ENCODE peak calls at places on chromosomes 11 and 22, in six cellular contexts. F, U, G, R, C and B are unnamed samples.

GRCh38 chr11:3995307-3995706 is 99.3 kb upstream of the RRM1 start:
- DNase-seq in F (peak), U (no peak), G (no peak), R (no peak), C (no peak), B (no peak)

GRCh38 chr11:70468256-70469230 is 70.2 kb downstream of the CTTN start:
- DNase-seq in F (no peak), U (no peak), G (peak), R (no peak), C (no peak), B (peak)

GRCh38 chr11:114285599-114285998 is 10.6 kb upstream of the NNMT start:
- DNase-seq in F (no peak), U (peak), G (no peak), R (no peak), C (no peak), B (no peak)

GRCh38 chr11:14642873-14643696 is 519 bp upstream of the PDE3B start:
- DNase-seq in F (no peak), U (no peak), G (peak), R (no peak), C (no peak), B (no peak)

GRCh38 chr11:105635466-105635865 is 25.6 kb downstream of the GRIA4 start:
- DNase-seq in F (no peak), U (no peak), G (no peak), R (no peak), C (no peak), B (no peak)

GRCh38 chr11:11813288-11813962 is 28.3 kb upstream of the USP47 start:
- DNase-seq in F (peak), U (peak), G (no peak), R (no peak), C (no peak), B (peak)

GRCh38 chr22:50219800-50220602 is 19.2 kb downstream of the SELENOO start:
- DNase-seq in F (no peak), U (no peak), G (no peak), R (no peak), C (no peak), B (no peak)

GRCh38 chr11:15704064-15704463 is 589.3 kb downstream of the INSC start:
- DNase-seq in F (no peak), U (no peak), G (no peak), R (no peak), C (no peak), B (no peak)

GRCh38 chr22:28909375-28909774 is 26.0 kb downstream of the ZNRF3 start:
- DNase-seq in F (no peak), U (no peak), G (no peak), R (no peak), C (no peak), B (no peak)

GRCh38 chr22:28992565-28993326 is 68.9 kb downstream of the C22orf31 start:
- DNase-seq in F (no peak), U (no peak), G (no peak), R (no peak), C (peak), B (no peak)

GRCh38 chr11:34637303-34637702 is 16.4 kb downstream of the EHF start:
- DNase-seq in F (no peak), U (no peak), G (no peak), R (peak), C (no peak), B (no peak)

GRCh38 chr22:41660416-41660815 is 28.3 kb downstream of the SNU13 start:
- DNase-seq in F (no peak), U (no peak), G (no peak), R (no peak), C (no peak), B (no peak)

GRCh38 chr22:25452116-25452700 is 112.3 kb upstream of the GRK3 start:
- DNase-seq in F (no peak), U (peak), G (no peak), R (no peak), C (no peak), B (no peak)

GRCh38 chr11:64632654-64633053 is 41.6 kb downstream of the SLC22A12 start:
- DNase-seq in F (no peak), U (no peak), G (no peak), R (no peak), C (no peak), B (no peak)

GRCh38 chr11:92417326-92417725 is 192.7 kb downstream of the FAT3 start:
- DNase-seq in F (no peak), U (no peak), G (no peak), R (no peak), C (no peak), B (no peak)

GRCh38 chr11:63670738-63671321 is 346 bp downstream of the ATL3 start:
- DNase-seq in F (no peak), U (peak), G (peak), R (peak), C (peak), B (peak)

GRCh38 chr11:70618471-70619101 is 220.3 kb downstream of the CTTN start:
- DNase-seq in F (no peak), U (no peak), G (peak), R (no peak), C (no peak), B (no peak)

GRCh38 chr11:72216638-72217037 is at the start of gene FOLR2:
- DNase-seq in F (no peak), U (no peak), G (no peak), R (no peak), C (no peak), B (no peak)

GRCh38 chr11:14015711-14016110 is 53.2 kb downstream of the SPON1 start:
- DNase-seq in F (no peak), U (no peak), G (no peak), R (no peak), C (no peak), B (no peak)

GRCh38 chr22:41482319-41482935 is 13.5 kb downstream of the ACO2 start:
- DNase-seq in F (peak), U (peak), G (no peak), R (no peak), C (no peak), B (no peak)

GRCh38 chr22:37401401-37401859 is 25.8 kb downstream of the ELFN2 start:
- DNase-seq in F (no peak), U (peak), G (peak), R (no peak), C (no peak), B (no peak)

GRCh38 chr11:69654001-69654659 is 13.2 kb downstream of the CCND1 start:
- DNase-seq in F (no peak), U (no peak), G (no peak), R (no peak), C (no peak), B (no peak)

GRCh38 chr11:122861631-122862030 is 20.9 kb upstream of the JHY start:
- DNase-seq in F (no peak), U (no peak), G (no peak), R (no peak), C (no peak), B (no peak)

GRCh38 chr11:82976786-82977185 is 75.2 kb downstream of the DDIAS start:
- DNase-seq in F (no peak), U (no peak), G (peak), R (no peak), C (no peak), B (no peak)

GRCh38 chr11:111829185-111829968 is 42.0 kb downstream of the ALG9 start:
- DNase-seq in F (no peak), U (peak), G (no peak), R (no peak), C (no peak), B (no peak)

GRCh38 chr22:42719133-42719532 is 1.5 kb downstream of the A4GALT start:
- DNase-seq in F (no peak), U (no peak), G (no peak), R (no peak), C (no peak), B (no peak)

GRCh38 chr22:20881231-20881630 is 22.4 kb downstream of the SNAP29 start:
- DNase-seq in F (no peak), U (no peak), G (no peak), R (no peak), C (no peak), B (no peak)

GRCh38 chr11:118437736-118438125 is 1.4 kb downstream of the KMT2A start:
- DNase-seq in F (no peak), U (peak), G (peak), R (peak), C (peak), B (no peak)

GRCh38 chr11:68460741-68461283 is at the start of gene PPP6R3:
- DNase-seq in F (no peak), U (peak), G (no peak), R (no peak), C (no peak), B (no peak)

GRCh38 chr11:84899740-84900139 is 727.4 kb downstream of the DLG2 start:
- DNase-seq in F (no peak), U (no peak), G (peak), R (no peak), C (no peak), B (peak)

GRCh38 chr22:44344407-44344806 is 31.7 kb upstream of the SHISAL1 start:
- DNase-seq in F (no peak), U (no peak), G (no peak), R (no peak), C (no peak), B (no peak)

GRCh38 chr22:48249721-48250268 is 1487.3 kb downstream of the TBC1D22A start:
- DNase-seq in F (no peak), U (no peak), G (no peak), R (no peak), C (no peak), B (no peak)